ENCODE peak calls at places on chromosomes 7 and 10, in four cellular contexts. V, Q, X and H are unnamed samples.

GRCh38 chr7:78768859-78769258 is 684.6 kb downstream of the MAGI2 start:
- DNase-seq in Q (no peak), V (peak; percentile 19), X (no peak), H (peak; percentile 21)

GRCh38 chr10:117391436-117392205 is 16.4 kb upstream of the PDZD8 start:
- DNase-seq in V (peak; percentile 66), Q (no peak), X (no peak), H (peak; percentile 60)

GRCh38 chr10:92969151-92969550 is 91.4 kb upstream of the CYP26C1 start:
- DNase-seq in Q (no peak), X (no peak), V (peak; percentile 55), H (peak; percentile 41)

GRCh38 chr7:142298631-142299030 is 40.8 kb upstream of the PRSS58 start:
- DNase-seq in X (no peak), V (no peak), Q (no peak), H (no peak)

GRCh38 chr7:30093351-30094019 is 41.3 kb upstream of the MTURN start:
- DNase-seq in X (no peak), Q (no peak), V (peak; percentile 33), H (peak; percentile 36)

GRCh38 chr7:70134029-70134445 is 535.8 kb downstream of the AUTS2 start:
- DNase-seq in X (no peak), V (no peak), Q (no peak), H (no peak)

GRCh38 chr7:79308176-79308575 is 145.3 kb downstream of the MAGI2 start:
- DNase-seq in X (no peak), Q (no peak), V (no peak), H (no peak)

GRCh38 chr10:104690081-104690480 is 49.0 kb downstream of the SORCS3 start:
- DNase-seq in V (no peak), Q (no peak), X (no peak), H (no peak)

GRCh38 chr10:89516149-89516832 is 19.1 kb downstream of the SLC16A12 start:
- DNase-seq in X (peak; percentile 53), V (peak; percentile 80), Q (peak; percentile 14), H (peak; percentile 66)

GRCh38 chr7:108348913-108349312 is 107.3 kb downstream of the NRCAM start:
- DNase-seq in X (peak; percentile 36), V (peak; percentile 47), Q (no peak), H (peak; percentile 64)